ENCODE peak calls at places on chromosomes 4 and X, in eight cellular contexts. U is HepG2, L is left ventricle myocardium inferior, C is esophagus squamous epithelium, O is lower leg skin, Q is OCI-LY7, W is BE2C, D is HFF-Myc. H is an unnamed sample.

GRCh38 chrX:38166478-38167083 is 54.1 kb downstream of the SRPX start:
- DNase-seq in U (peak), L (no peak), C (no peak), O (no peak), Q (peak), W (peak), D (no peak), H (no peak)

GRCh38 chrX:115972717-115973116 is 197.8 kb upstream of the AGTR2 start:
- DNase-seq in U (no peak), L (no peak), C (no peak), O (no peak), Q (no peak), W (no peak), D (no peak), H (no peak)

GRCh38 chr4:8123865-8124264 is 34.7 kb downstream of the ABLIM2 start:
- DNase-seq in U (no peak), L (no peak), C (no peak), O (no peak), Q (peak), W (no peak), D (no peak), H (no peak)

GRCh38 chrX:38804481-38805293 is 3.4 kb downstream of the MID1IP1 start:
- DNase-seq in U (no peak), L (peak), C (no peak), O (peak), Q (peak), W (peak), D (no peak), H (no peak)

GRCh38 chr4:105092356-105092755 is 54.3 kb upstream of the TET2 start:
- DNase-seq in U (no peak), L (no peak), C (no peak), O (no peak), Q (no peak), W (no peak), D (peak), H (peak)

GRCh38 chrX:109629310-109629709 is 4.3 kb upstream of the KCNE5 start:
- DNase-seq in U (no peak), L (no peak), C (no peak), O (no peak), Q (no peak), W (peak), D (no peak), H (no peak)

GRCh38 chr4:41400296-41400695 is 137.7 kb upstream of the LIMCH1 start:
- DNase-seq in U (no peak), L (no peak), C (no peak), O (no peak), Q (no peak), W (no peak), D (no peak), H (no peak)

GRCh38 chr4:1278336-1278670 is 11.4 kb upstream of the MAEA start:
- DNase-seq in U (no peak), L (no peak), C (no peak), O (peak), Q (no peak), W (no peak), D (no peak), H (no peak)

GRCh38 chrX:276588-277171 is 4.5 kb upstream of the PLCXD1 start:
- DNase-seq in U (no peak), L (no peak), C (no peak), O (peak), Q (no peak), W (no peak), D (no peak), H (no peak)

GRCh38 chrX:85243155-85243554 is 424 bp downstream of the SATL1 start:
- DNase-seq in U (no peak), L (no peak), C (no peak), O (no peak), Q (no peak), W (no peak), D (no peak), H (no peak)

GRCh38 chr4:1842993-1843448 is 12.9 kb downstream of the LETM1 start:
- DNase-seq in U (no peak), L (peak), C (no peak), O (no peak), Q (no peak), W (no peak), D (peak), H (peak)

GRCh38 chr4:89788243-89789072 is 48.5 kb downstream of the SNCA start:
- DNase-seq in U (no peak), L (peak), C (no peak), O (no peak), Q (no peak), W (peak), D (no peak), H (no peak)

GRCh38 chr4:5810770-5811430 is 82.0 kb downstream of the CRMP1 start:
- DNase-seq in U (no peak), L (no peak), C (no peak), O (no peak), Q (no peak), W (no peak), D (no peak), H (no peak)

GRCh38 chr4:566508-567295 is 9.4 kb downstream of the TMEM271 start:
- DNase-seq in U (no peak), L (no peak), C (no peak), O (no peak), Q (peak), W (no peak), D (no peak), H (no peak)

GRCh38 chr4:6104541-6105130 is 86.4 kb upstream of the C4orf50 start:
- DNase-seq in U (no peak), L (no peak), C (no peak), O (peak), Q (no peak), W (no peak), D (no peak), H (no peak)

GRCh38 chrX:147478899-147479298 is 432.8 kb upstream of the FMR1 start:
- DNase-seq in U (no peak), L (no peak), C (no peak), O (no peak), Q (no peak), W (no peak), D (no peak), H (no peak)

GRCh38 chr4:5809216-5809776 is 83.6 kb downstream of the CRMP1 start:
- DNase-seq in U (no peak), L (no peak), C (no peak), O (no peak), Q (no peak), W (no peak), D (no peak), H (no peak)

GRCh38 chr4:4430492-4431195 is 43.7 kb downstream of the NSG1 start:
- DNase-seq in U (peak), L (no peak), C (no peak), O (no peak), Q (peak), W (peak), D (peak), H (peak)

GRCh38 chr4:153221783-153222161 is 17.5 kb downstream of the TRIM2 start:
- DNase-seq in U (no peak), L (no peak), C (no peak), O (no peak), Q (no peak), W (no peak), D (no peak), H (no peak)
- H3K4me3 ChIP-seq in U (no peak), L (peak), C (peak), O (no peak), Q (no peak), W (peak), D (peak), H (no peak)

DNA sequence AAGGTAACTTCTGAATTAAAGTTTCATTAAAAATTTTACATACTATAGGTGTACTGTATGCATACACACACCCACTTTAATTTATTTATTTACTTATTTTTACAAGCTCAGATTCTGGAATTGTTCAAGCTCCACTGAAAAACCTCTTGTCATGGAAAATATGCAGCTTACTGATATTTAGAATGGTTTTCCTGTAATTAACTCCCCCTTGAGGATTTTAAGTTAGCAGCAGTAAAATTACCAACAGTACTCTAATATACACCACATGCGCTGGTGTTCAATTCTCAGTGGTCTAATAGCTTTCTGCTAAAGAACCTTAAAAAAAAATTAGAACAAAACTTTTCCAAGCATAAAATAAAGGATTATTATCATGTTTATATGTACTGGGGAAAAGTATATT is 12.0 kb downstream of the MAB21L2 start:
- DNase-seq in U (no peak), L (no peak), C (no peak), O (no peak), Q (no peak), W (no peak), D (no peak), H (peak)
- TF ChIP-seq CTCF in U (peak), L (peak), C (no peak), O (no peak), Q (peak), W (peak), D (no peak), H (peak)

GRCh38 chrX:151975736-151976275 is 1.3 kb upstream of the GABRE start:
- DNase-seq in U (no peak), L (no peak), C (no peak), O (peak), Q (no peak), W (no peak), D (no peak), H (no peak)

GRCh38 chrX:151974336-151975227 is at the start of gene GABRE:
- DNase-seq in U (no peak), L (peak), C (no peak), O (peak), Q (no peak), W (no peak), D (no peak), H (no peak)

GRCh38 chrX:151977009-151977408 is 2.5 kb upstream of the GABRE start:
- DNase-seq in U (no peak), L (no peak), C (no peak), O (no peak), Q (no peak), W (no peak), D (no peak), H (no peak)

GRCh38 chrX:151973851-151974335 is 583 bp downstream of the GABRE start:
- DNase-seq in U (no peak), L (peak), C (no peak), O (peak), Q (no peak), W (no peak), D (no peak), H (no peak)

GRCh38 chrX:151975228-151975593 is 735 bp upstream of the GABRE start:
- DNase-seq in U (no peak), L (no peak), C (no peak), O (no peak), Q (no peak), W (no peak), D (no peak), H (no peak)
- H3K4me3 ChIP-seq in U (peak), L (peak), C (peak), O (no peak), Q (no peak), W (no peak), D (no peak), H (no peak)

GRCh38 chr4:153530996-153531375 is 64.8 kb downstream of the TMEM131L start:
- DNase-seq in U (no peak), L (no peak), C (no peak), O (no peak), Q (no peak), W (no peak), D (no peak), H (no peak)
- TF ChIP-seq CTCF in U (no peak), L (peak), C (no peak), O (no peak), Q (peak), W (peak), D (no peak), H (peak)

GRCh38 chr4:147543039-147543438 is 62.1 kb downstream of the EDNRA start:
- DNase-seq in U (no peak), L (no peak), C (no peak), O (no peak), Q (no peak), W (no peak), D (no peak), H (no peak)

GRCh38 chr4:147535161-147535560 is 54.3 kb downstream of the EDNRA start:
- DNase-seq in U (peak), L (no peak), C (no peak), O (no peak), Q (no peak), W (no peak), D (no peak), H (no peak)

GRCh38 chr4:147542229-147542990 is 61.5 kb downstream of the EDNRA start:
- DNase-seq in U (no peak), L (no peak), C (no peak), O (no peak), Q (no peak), W (no peak), D (no peak), H (no peak)

DNA sequence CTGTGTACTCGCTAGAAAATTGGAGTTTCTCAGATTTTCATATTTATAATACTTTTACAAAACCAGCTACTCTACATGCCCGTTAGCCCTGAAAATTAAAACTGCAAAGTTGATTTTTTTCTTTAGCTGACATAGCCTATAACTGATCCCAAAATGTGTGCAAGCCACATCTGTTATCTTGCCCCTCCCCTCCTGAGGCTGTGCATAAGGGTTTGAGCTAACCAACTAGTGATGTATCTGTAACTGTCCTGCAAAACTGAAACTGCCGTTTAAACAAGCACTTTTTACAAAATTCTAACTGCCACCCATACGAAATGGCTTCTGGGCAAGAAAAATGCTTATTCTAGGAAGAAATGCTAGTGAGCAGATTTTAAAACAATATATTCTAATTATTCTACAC is 59.1 kb downstream of the EDNRA start:
- DNase-seq in U (no peak), L (no peak), C (no peak), O (no peak), Q (no peak), W (no peak), D (no peak), H (no peak)
- H3K4me3 ChIP-seq in U (no peak), L (no peak), C (no peak), O (no peak), Q (no peak), W (no peak), D (no peak), H (no peak)

DNA sequence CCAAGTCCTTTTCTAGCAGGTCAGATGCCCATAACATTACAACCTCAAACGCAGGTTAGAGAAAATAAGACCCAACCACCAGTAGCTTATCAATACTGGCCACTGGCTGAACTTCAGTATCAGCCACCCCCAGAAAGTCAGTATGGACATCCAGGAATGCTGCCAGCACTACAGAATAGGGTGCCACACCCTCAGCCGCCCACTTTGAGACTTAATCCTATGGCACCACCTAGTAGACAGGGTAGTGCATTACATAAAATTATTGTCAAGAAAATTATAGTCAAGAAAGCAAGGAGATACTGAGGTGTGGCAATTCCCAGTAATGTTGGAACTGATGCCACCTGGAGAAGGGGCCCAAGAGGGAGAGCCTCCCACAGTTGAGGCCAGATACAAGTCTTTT is 19.9 kb upstream of the TRIM61 start:
- DNase-seq in U (peak), L (no peak), C (no peak), O (no peak), Q (peak), W (peak), D (no peak), H (no peak)
- TF ChIP-seq CTCF in U (peak), L (no peak), C (no peak), O (no peak), Q (peak), W (peak), D (no peak), H (no peak)

GRCh38 chrX:135295944-135296305 is 13.4 kb upstream of the ETDC start:
- DNase-seq in U (no peak), L (no peak), C (no peak), O (no peak), Q (no peak), W (no peak), D (no peak), H (no peak)

GRCh38 chrX:135295238-135295943 is 13.9 kb upstream of the ETDC start:
- DNase-seq in U (no peak), L (peak), C (no peak), O (no peak), Q (no peak), W (peak), D (no peak), H (no peak)
- H3K4me3 ChIP-seq in U (no peak), L (peak), C (no peak), O (no peak), Q (no peak), W (peak), D (peak), H (no peak)

DNA sequence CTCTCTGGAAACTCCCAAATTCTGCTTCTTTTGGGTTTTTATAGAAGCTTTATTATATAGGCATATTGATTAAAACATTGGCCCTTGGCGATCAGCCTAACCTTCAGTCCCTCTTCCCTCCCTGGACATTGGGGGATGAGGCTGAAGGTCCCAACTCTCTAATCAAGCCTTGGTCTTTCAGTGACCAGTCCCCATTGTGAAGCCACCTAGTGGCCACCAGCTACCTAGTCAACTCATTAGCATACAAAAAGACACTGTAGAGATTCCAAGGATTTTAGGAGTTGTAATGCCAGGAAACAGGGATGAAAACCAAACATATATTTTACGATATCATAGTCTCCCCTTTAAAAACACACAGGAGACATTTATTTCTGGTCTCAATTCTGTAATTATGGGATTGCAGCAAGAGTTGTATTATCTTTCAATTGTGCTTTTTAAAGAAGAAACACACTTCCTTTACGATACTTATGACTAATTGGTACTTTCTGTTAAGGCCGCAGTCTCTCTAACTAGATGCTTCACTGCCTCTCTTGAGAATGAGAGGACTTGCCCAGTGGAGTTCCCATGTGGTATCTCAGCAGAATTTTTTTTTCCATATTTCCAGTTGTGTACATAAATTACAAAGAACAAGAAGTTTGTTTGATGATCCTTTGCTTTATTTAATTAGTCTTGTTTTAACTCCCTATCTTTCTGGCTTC is 58.2 kb downstream of the WDR17 start:
- DNase-seq in U (peak), L (no peak), C (no peak), O (no peak), Q (peak), W (peak), D (peak), H (no peak)
- TF ChIP-seq CTCF in U (peak), L (peak), C (no peak), O (no peak), Q (peak), W (peak), D (peak), H (peak)

H was measured in AG09309.